ENCODE peak calls at places on chromosomes 7 and 10, in eight cellular contexts. R is fibroblast of mammary gland; P is NCI-H1092 treated with DMSO at 0.1 percent for 48 hours; Z is fibroblast of the aortic adventitia; V is transverse colon; I is amniotic stem cell; C is activated T-cell treated with anti-CD3 and anti-CD28 coated beads, Interleukin-2, amount 50 U/mL, for 72 hours; T is BE2C. J is an unnamed sample.
A peak's percentile ranks its signal among the peaks of the same experiment; 100 is the strongest.

GRCh38 chr7:116258734-116259133 is 48.4 kb downstream of the TES start:
- DNase-seq in I (peak; percentile 68), P (peak; percentile 33), C (peak; percentile 25), R (peak; percentile 77), T (peak; percentile 25), V (no peak), Z (peak; percentile 84), J (peak; percentile 33)

GRCh38 chr7:152762056-152762455 is 2.5 kb downstream of the ACTR3B start:
- DNase-seq in V (no peak), C (no peak), I (no peak), P (no peak), Z (peak; percentile 70), T (no peak), R (peak; percentile 36), J (no peak)

GRCh38 chr10:92756233-92757065 is 66.7 kb downstream of the HHEX start:
- DNase-seq in V (peak; percentile 27), P (no peak), T (no peak), Z (peak; percentile 31), R (no peak), C (no peak), I (no peak), J (no peak)

GRCh38 chr7:155344270-155344617 is 46.6 kb downstream of the INSIG1 start:
- DNase-seq in R (no peak), C (peak; percentile 37), V (no peak), Z (no peak), T (no peak), P (no peak), I (no peak), J (no peak)

GRCh38 chr10:43078986-43079273 is 2.1 kb downstream of the RET start:
- DNase-seq in Z (peak; percentile 3), I (no peak), P (no peak), R (no peak), T (peak; percentile 87), C (peak; percentile 50), V (peak; percentile 13), J (no peak)

GRCh38 chr10:124095096-124095495 is 1.7 kb upstream of the CHST15 start:
- DNase-seq in V (no peak), C (no peak), P (peak; percentile 41), I (no peak), R (no peak), T (no peak), Z (no peak), J (no peak)

GRCh38 chr10:78502208-78502943 is 468.7 kb downstream of the RPS24 start:
- DNase-seq in T (no peak), I (no peak), V (no peak), R (peak; percentile 39), Z (peak; percentile 31), P (no peak), C (no peak), J (no peak)

GRCh38 chr10:133201151-133201947 is 28.7 kb upstream of the UTF1 start:
- DNase-seq in Z (no peak), T (no peak), C (no peak), P (no peak), V (no peak), I (no peak), R (no peak), J (no peak)

GRCh38 chr7:106561151-106561550 is 99.8 kb downstream of the CCDC71L start:
- DNase-seq in Z (no peak), P (no peak), R (no peak), C (peak; percentile 10), V (no peak), T (no peak), I (no peak), J (no peak)

GRCh38 chr10:61452655-61453641 is at the start of gene TMEM26:
- DNase-seq in C (no peak), T (no peak), V (peak; percentile 51), I (no peak), P (no peak), R (peak; percentile 38), Z (peak; percentile 32), J (peak; percentile 81)

GRCh38 chr7:11655163-11655562 is 176.8 kb downstream of the THSD7A start:
- DNase-seq in R (no peak), I (no peak), P (no peak), T (no peak), V (no peak), C (no peak), Z (no peak), J (no peak)

GRCh38 chr10:120480065-120480600 is 23.1 kb downstream of the PLPP4 start:
- DNase-seq in R (no peak), T (peak; percentile 40), P (no peak), C (no peak), I (no peak), Z (peak; percentile 28), V (no peak), J (no peak)

GRCh38 chr7:148854975-148855374 is 29.1 kb downstream of the EZH2 start:
- DNase-seq in Z (no peak), C (no peak), T (peak; percentile 28), V (no peak), R (peak; percentile 38), I (no peak), P (peak; percentile 14), J (no peak)

GRCh38 chr7:24756989-24757798 is at the start of gene GSDME:
- DNase-seq in P (peak; percentile 20), T (peak; percentile 54), C (peak; percentile 63), Z (peak; percentile 60), V (peak; percentile 38), R (peak; percentile 49), I (peak; percentile 46), J (peak; percentile 73)